ENCODE peak calls at places on chromosome 18, in six cellular contexts. One of them, this sample, is unnamed. For H3K9me3, the result is how much of the 10 kb centered on the place peaks cover.

GRCh38 chr18:34576622-34577021 is 133.5 kb upstream of the DTNA start:
- DNase-seq in IMR-90: no peak
- DNase-seq in neuronal stem cell: no peak
- DNase-seq in H9: no peak
- DNase-seq in trophoblast cell: no peak
- DNase-seq in H1: no peak
- DNase-seq in this sample: no peak

GRCh38 chr18:49022311-49023280 is 71.8 kb upstream of the SMAD7 start:
- DNase-seq in IMR-90: no peak
- DNase-seq in neuronal stem cell: no peak
- DNase-seq in H9: peak
- DNase-seq in trophoblast cell: no peak
- DNase-seq in H1: no peak
- DNase-seq in this sample: no peak

GRCh38 chr18:52888014-52888413 is 548.0 kb downstream of the DCC start:
- DNase-seq in IMR-90: no peak
- DNase-seq in neuronal stem cell: no peak
- DNase-seq in H9: no peak
- DNase-seq in trophoblast cell: no peak
- DNase-seq in H1: no peak
- DNase-seq in this sample: no peak

GRCh38 chr18:13313006-13313661 is 94.6 kb downstream of the LDLRAD4 start:
- DNase-seq in IMR-90: no peak
- DNase-seq in neuronal stem cell: no peak
- DNase-seq in H9: no peak
- DNase-seq in trophoblast cell: no peak
- DNase-seq in H1: no peak
- DNase-seq in this sample: no peak

GRCh38 chr18:77208969-77209368 is 40.7 kb upstream of the GALR1 start:
- DNase-seq in IMR-90: peak
- DNase-seq in neuronal stem cell: no peak
- DNase-seq in H9: no peak
- DNase-seq in trophoblast cell: peak
- DNase-seq in H1: no peak
- DNase-seq in this sample: peak

GRCh38 chr18:49563701-49564100 is 1.8 kb downstream of the LIPG start:
- DNase-seq in IMR-90: no peak
- DNase-seq in neuronal stem cell: no peak
- DNase-seq in H9: no peak
- DNase-seq in trophoblast cell: peak
- DNase-seq in H1: no peak
- DNase-seq in this sample: no peak

GRCh38 chr18:58231930-58232329 is 187.9 kb downstream of the NEDD4L start:
- DNase-seq in IMR-90: no peak
- DNase-seq in neuronal stem cell: no peak
- DNase-seq in H9: no peak
- DNase-seq in trophoblast cell: peak
- DNase-seq in H1: no peak
- DNase-seq in this sample: no peak

GRCh38 chr18:8091042-8091441 is 518.2 kb upstream of the RAB12 start:
- DNase-seq in IMR-90: no peak
- DNase-seq in neuronal stem cell: no peak
- DNase-seq in H9: no peak
- DNase-seq in trophoblast cell: no peak
- DNase-seq in H1: no peak
- DNase-seq in this sample: no peak

GRCh38 chr18:35658112-35658511 is 76.6 kb downstream of the GALNT1 start:
- DNase-seq in IMR-90: no peak
- DNase-seq in neuronal stem cell: no peak
- DNase-seq in H9: no peak
- DNase-seq in trophoblast cell: no peak
- DNase-seq in H1: no peak
- DNase-seq in this sample: no peak

GRCh38 chr18:45771587-45771986 is 47.6 kb downstream of the SLC14A1 start:
- DNase-seq in IMR-90: peak
- DNase-seq in neuronal stem cell: no peak
- DNase-seq in H9: no peak
- DNase-seq in trophoblast cell: no peak
- DNase-seq in H1: no peak
- DNase-seq in this sample: no peak

GRCh38 chr18:51070545-51070944 is 40.5 kb downstream of the SMAD4 start:
- DNase-seq in IMR-90: peak
- DNase-seq in neuronal stem cell: no peak
- DNase-seq in H9: no peak
- DNase-seq in trophoblast cell: peak
- DNase-seq in H1: no peak
- DNase-seq in this sample: peak

GRCh38 chr18:33755918-33756590 is 178.0 kb downstream of the ASXL3 start:
- DNase-seq in IMR-90: peak
- DNase-seq in neuronal stem cell: no peak
- DNase-seq in H9: no peak
- DNase-seq in trophoblast cell: peak
- DNase-seq in H1: no peak
- DNase-seq in this sample: peak

GRCh38 chr18:8972116-8972515 is 130.4 kb upstream of the NDUFV2 start:
- DNase-seq in IMR-90: no peak
- DNase-seq in neuronal stem cell: no peak
- DNase-seq in H9: no peak
- DNase-seq in trophoblast cell: no peak
- DNase-seq in H1: no peak
- DNase-seq in this sample: no peak

GRCh38 chr18:23634692-23635091 is 28.0 kb downstream of the ANKRD29 start:
- DNase-seq in IMR-90: no peak
- DNase-seq in neuronal stem cell: no peak
- DNase-seq in H9: no peak
- DNase-seq in trophoblast cell: no peak
- DNase-seq in H1: no peak
- DNase-seq in this sample: no peak

GRCh38 chr18:58302811-58303210 is 258.8 kb downstream of the NEDD4L start:
- DNase-seq in IMR-90: no peak
- DNase-seq in neuronal stem cell: no peak
- DNase-seq in H9: no peak
- DNase-seq in trophoblast cell: no peak
- DNase-seq in H1: no peak
- DNase-seq in this sample: no peak

GRCh38 chr18:79578396-79579260 is 101.0 kb upstream of the CTDP1 start:
- DNase-seq in IMR-90: no peak
- DNase-seq in neuronal stem cell: no peak
- DNase-seq in H9: peak
- DNase-seq in trophoblast cell: no peak
- DNase-seq in H1: no peak
- DNase-seq in this sample: no peak

GRCh38 chr18:79581911-79582310 is 97.7 kb upstream of the CTDP1 start:
- DNase-seq in IMR-90: no peak
- DNase-seq in neuronal stem cell: no peak
- DNase-seq in H9: no peak
- DNase-seq in trophoblast cell: no peak
- DNase-seq in H1: no peak
- DNase-seq in this sample: no peak

GRCh38 chr18:79581406-79581805 is 98.2 kb upstream of the CTDP1 start:
- DNase-seq in IMR-90: no peak
- DNase-seq in neuronal stem cell: no peak
- DNase-seq in H9: peak
- DNase-seq in trophoblast cell: no peak
- DNase-seq in H1: no peak
- DNase-seq in this sample: no peak

GRCh38 chr18:79580481-79581171 is 99.0 kb upstream of the CTDP1 start:
- DNase-seq in IMR-90: no peak
- DNase-seq in neuronal stem cell: no peak
- DNase-seq in H9: peak
- DNase-seq in trophoblast cell: no peak
- DNase-seq in H1: no peak
- DNase-seq in this sample: no peak

GRCh38 chr18:79579807-79580480 is 99.7 kb upstream of the CTDP1 start:
- DNase-seq in IMR-90: no peak
- DNase-seq in neuronal stem cell: no peak
- DNase-seq in H9: peak
- DNase-seq in trophoblast cell: no peak
- DNase-seq in H1: peak
- DNase-seq in this sample: no peak
- H3K9me3 ChIP-seq in IMR-90: under half
- H3K9me3 ChIP-seq in neuronal stem cell: under half
- H3K9me3 ChIP-seq in H9: under half
- H3K9me3 ChIP-seq in trophoblast cell: under half
- H3K9me3 ChIP-seq in H1: under half
- H3K9me3 ChIP-seq in this sample: under half

GRCh38 chr18:2794159-2794558 is 52.6 kb upstream of the EMILIN2 start:
- DNase-seq in IMR-90: no peak
- DNase-seq in neuronal stem cell: no peak
- DNase-seq in H9: peak
- DNase-seq in trophoblast cell: no peak
- DNase-seq in H1: no peak
- DNase-seq in this sample: no peak
- H4K91ac ChIP-seq in IMR-90: no peak
- H4K91ac ChIP-seq in neuronal stem cell: no peak
- H4K91ac ChIP-seq in H9: no peak
- H4K91ac ChIP-seq in trophoblast cell: no peak
- H4K91ac ChIP-seq in H1: no peak
- H4K91ac ChIP-seq in this sample: no peak

GRCh38 chr18:708096-708495 is 4.3 kb downstream of the ENOSF1 start:
- DNase-seq in IMR-90: no peak
- DNase-seq in neuronal stem cell: no peak
- DNase-seq in H9: no peak
- DNase-seq in trophoblast cell: no peak
- DNase-seq in H1: peak
- DNase-seq in this sample: no peak

GRCh38 chr18:697771-698170 is 14.7 kb downstream of the ENOSF1 start:
- DNase-seq in IMR-90: no peak
- DNase-seq in neuronal stem cell: no peak
- DNase-seq in H9: peak
- DNase-seq in trophoblast cell: no peak
- DNase-seq in H1: no peak
- DNase-seq in this sample: no peak

GRCh38 chr18:702957-703659 is 9.3 kb downstream of the ENOSF1 start:
- DNase-seq in IMR-90: peak
- DNase-seq in neuronal stem cell: no peak
- DNase-seq in H9: no peak
- DNase-seq in trophoblast cell: no peak
- DNase-seq in H1: peak
- DNase-seq in this sample: peak

GRCh38 chr18:706438-706837 is 6.0 kb downstream of the ENOSF1 start:
- DNase-seq in IMR-90: no peak
- DNase-seq in neuronal stem cell: no peak
- DNase-seq in H9: no peak
- DNase-seq in trophoblast cell: no peak
- DNase-seq in H1: peak
- DNase-seq in this sample: no peak

DNA sequence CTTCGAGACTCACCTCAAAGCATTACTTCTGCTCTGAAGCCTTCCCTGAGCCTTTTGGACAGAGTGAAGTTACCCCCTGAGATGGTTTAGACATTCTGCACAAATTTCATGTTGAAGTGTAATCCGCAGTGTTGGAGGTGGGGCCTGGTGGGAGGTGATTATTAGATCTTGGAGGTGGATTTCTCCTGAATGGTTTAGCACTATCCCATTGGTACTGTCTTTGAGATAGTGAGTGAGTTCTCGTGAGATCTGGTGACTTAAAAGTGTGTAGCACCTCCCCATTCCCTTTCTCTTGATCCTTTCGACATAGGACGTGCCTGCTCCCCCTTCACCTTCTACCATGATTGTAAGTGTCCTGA is 8.8 kb downstream of the ENOSF1 start:
- DNase-seq in IMR-90: no peak
- DNase-seq in neuronal stem cell: no peak
- DNase-seq in H9: no peak
- DNase-seq in trophoblast cell: no peak
- DNase-seq in H1: peak
- DNase-seq in this sample: no peak
- H3K23ac ChIP-seq in IMR-90: no peak
- H3K23ac ChIP-seq in neuronal stem cell: no peak
- H3K23ac ChIP-seq in H9: no peak
- H3K23ac ChIP-seq in trophoblast cell: no peak
- H3K23ac ChIP-seq in H1: no peak
- H3K23ac ChIP-seq in this sample: no peak

GRCh38 chr18:72502671-72503431 is 41.3 kb downstream of the CBLN2 start:
- DNase-seq in IMR-90: no peak
- DNase-seq in neuronal stem cell: no peak
- DNase-seq in H9: no peak
- DNase-seq in trophoblast cell: no peak
- DNase-seq in H1: no peak
- DNase-seq in this sample: no peak
- H3K9me3 ChIP-seq in IMR-90: under half
- H3K9me3 ChIP-seq in neuronal stem cell: under half
- H3K9me3 ChIP-seq in H9: under half
- H3K9me3 ChIP-seq in trophoblast cell: under half
- H3K9me3 ChIP-seq in H1: half or more
- H3K9me3 ChIP-seq in this sample: under half

GRCh38 chr18:61203151-61203550 is 130.1 kb upstream of the CDH20 start:
- DNase-seq in IMR-90: no peak
- DNase-seq in neuronal stem cell: no peak
- DNase-seq in H9: no peak
- DNase-seq in trophoblast cell: no peak
- DNase-seq in H1: no peak
- DNase-seq in this sample: peak
- H4K91ac ChIP-seq in IMR-90: no peak
- H4K91ac ChIP-seq in neuronal stem cell: no peak
- H4K91ac ChIP-seq in H9: no peak
- H4K91ac ChIP-seq in trophoblast cell: no peak
- H4K91ac ChIP-seq in H1: no peak
- H4K91ac ChIP-seq in this sample: no peak

GRCh38 chr18:22171263-22171838 is 2.0 kb downstream of the GATA6 start:
- DNase-seq in IMR-90: no peak
- DNase-seq in neuronal stem cell: no peak
- DNase-seq in H9: peak
- DNase-seq in trophoblast cell: no peak
- DNase-seq in H1: peak
- DNase-seq in this sample: no peak
- H3K23ac ChIP-seq in IMR-90: peak
- H3K23ac ChIP-seq in neuronal stem cell: peak
- H3K23ac ChIP-seq in H9: no peak
- H3K23ac ChIP-seq in trophoblast cell: no peak
- H3K23ac ChIP-seq in H1: no peak
- H3K23ac ChIP-seq in this sample: peak

This sample was measured in mesenchymal stem cell.